ENCODE peak calls at places on chromosomes 1 and 21, in six cellular contexts. Q, Z, G, O, T and D are unnamed samples.
A peak's percentile ranks its signal among the peaks of the same experiment; 100 is the strongest.

GRCh38 chr1:22111620-22112019 is 31.3 kb downstream of the WNT4 start:
- DNase-seq in T (peak; percentile 26), Z (no peak), G (peak; percentile 66), Q (no peak), O (no peak), D (no peak)

GRCh38 chr1:184025242-184025675 is 12.3 kb downstream of the COLGALT2 start:
- DNase-seq in G (peak; percentile 34), Q (no peak), O (no peak), T (no peak), Z (no peak), D (no peak)

GRCh38 chr1:3774503-3775247 is 2.1 kb downstream of the SMIM1 start:
- DNase-seq in O (no peak), G (no peak), Z (peak; percentile 64), Q (no peak), T (no peak), D (no peak)

GRCh38 chr1:108704501-108704900 is 8.2 kb upstream of the FNDC7 start:
- DNase-seq in T (peak; percentile 66), O (no peak), G (no peak), Z (no peak), Q (no peak), D (no peak)

GRCh38 chr21:26112979-26113378 is 57.6 kb downstream of the APP start:
- DNase-seq in T (no peak), Q (no peak), Z (no peak), O (no peak), G (no peak), D (no peak)

GRCh38 chr1:108653431-108654105 is 7.3 kb downstream of the HENMT1 start:
- DNase-seq in Z (no peak), T (no peak), G (no peak), O (no peak), Q (no peak), D (no peak)

GRCh38 chr1:112937070-112937469 is 18.9 kb downstream of the SLC16A1 start:
- DNase-seq in T (no peak), G (no peak), Q (no peak), Z (no peak), O (no peak), D (no peak)

GRCh38 chr1:31577515-31578191 is 1.3 kb downstream of the TINAGL1 start:
- DNase-seq in Z (no peak), Q (no peak), O (no peak), G (no peak), T (peak; percentile 58), D (no peak)

DNA sequence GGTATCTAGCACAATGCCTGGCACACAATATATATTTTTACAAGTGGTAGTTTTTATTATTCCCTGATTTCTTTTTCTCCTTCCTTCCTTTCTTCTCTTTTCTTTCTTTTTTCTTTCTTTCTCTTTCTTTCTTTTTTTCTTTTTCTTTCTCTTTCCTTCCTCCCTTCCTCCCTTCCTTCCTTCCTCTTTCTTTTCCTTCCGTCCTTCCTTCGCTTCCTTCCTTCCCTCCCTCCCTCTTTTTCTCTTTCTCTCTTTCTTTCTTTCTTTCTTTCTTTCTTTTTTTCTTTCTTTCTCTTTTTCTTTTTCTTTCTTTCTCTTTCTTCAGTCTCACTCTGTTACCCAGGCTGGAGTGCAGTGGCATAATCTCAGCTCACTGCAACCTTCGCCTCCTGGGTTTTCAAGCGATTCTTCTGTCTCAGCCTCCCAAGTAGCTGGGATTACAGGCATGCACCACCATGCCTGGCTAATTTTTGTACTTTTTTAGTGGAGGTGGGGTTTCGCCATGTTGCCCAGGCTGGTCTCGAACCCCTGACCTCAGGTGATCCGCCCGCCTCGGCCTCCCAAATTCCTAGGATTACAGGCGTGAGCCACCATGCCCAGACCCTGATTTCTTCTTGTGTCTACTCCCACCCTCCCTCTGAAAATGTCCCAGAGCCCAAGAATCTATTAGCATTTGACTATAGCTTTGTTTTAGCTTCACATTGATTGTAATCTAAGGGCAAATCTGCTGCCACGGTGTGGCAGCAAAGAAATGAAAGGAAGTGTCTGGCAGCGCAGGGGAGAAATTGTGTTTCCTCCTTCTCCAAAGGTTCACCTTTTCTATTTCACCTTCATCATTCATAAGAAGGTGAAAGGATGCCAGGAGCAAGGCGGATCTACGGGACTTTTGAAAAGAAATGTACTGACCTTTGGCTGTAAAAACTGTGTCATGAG is 19.9 kb upstream of the ABCB10 start:
- DNase-seq in O (no peak), Q (no peak), T (no peak), G (no peak), Z (no peak), D (no peak)
- TF ChIP-seq CTCF in O (no peak), Q (no peak), T (no peak), G (no peak), Z (no peak), D (no peak)

GRCh38 chr1:8412183-8412831 is 94.4 kb downstream of the SLC45A1 start:
- DNase-seq in G (peak; percentile 53), T (peak; percentile 96), Z (no peak), O (no peak), Q (no peak), D (no peak)

GRCh38 chr1:8411803-8412182 is 93.9 kb downstream of the SLC45A1 start:
- DNase-seq in G (no peak), Q (no peak), O (no peak), T (peak; percentile 83), Z (no peak), D (no peak)

GRCh38 chr1:8409666-8410065 is 91.8 kb downstream of the SLC45A1 start:
- DNase-seq in Q (no peak), G (no peak), Z (no peak), T (no peak), O (no peak), D (no peak)

GRCh38 chr1:8409107-8409506 is 91.2 kb downstream of the SLC45A1 start:
- DNase-seq in G (no peak), T (peak; percentile 76), Q (no peak), O (no peak), Z (no peak), D (no peak)

GRCh38 chr1:8410791-8411190 is 92.9 kb downstream of the SLC45A1 start:
- DNase-seq in T (no peak), G (no peak), Z (no peak), O (no peak), Q (no peak), D (no peak)
- H3K27ac ChIP-seq in T (peak overlapping the region; percentile 91), G (peak overlapping the region; percentile 81), Z (no peak overlapping the region), O (peak overlapping the region; percentile 79), Q (no peak overlapping the region), D (no peak overlapping the region)

DNA sequence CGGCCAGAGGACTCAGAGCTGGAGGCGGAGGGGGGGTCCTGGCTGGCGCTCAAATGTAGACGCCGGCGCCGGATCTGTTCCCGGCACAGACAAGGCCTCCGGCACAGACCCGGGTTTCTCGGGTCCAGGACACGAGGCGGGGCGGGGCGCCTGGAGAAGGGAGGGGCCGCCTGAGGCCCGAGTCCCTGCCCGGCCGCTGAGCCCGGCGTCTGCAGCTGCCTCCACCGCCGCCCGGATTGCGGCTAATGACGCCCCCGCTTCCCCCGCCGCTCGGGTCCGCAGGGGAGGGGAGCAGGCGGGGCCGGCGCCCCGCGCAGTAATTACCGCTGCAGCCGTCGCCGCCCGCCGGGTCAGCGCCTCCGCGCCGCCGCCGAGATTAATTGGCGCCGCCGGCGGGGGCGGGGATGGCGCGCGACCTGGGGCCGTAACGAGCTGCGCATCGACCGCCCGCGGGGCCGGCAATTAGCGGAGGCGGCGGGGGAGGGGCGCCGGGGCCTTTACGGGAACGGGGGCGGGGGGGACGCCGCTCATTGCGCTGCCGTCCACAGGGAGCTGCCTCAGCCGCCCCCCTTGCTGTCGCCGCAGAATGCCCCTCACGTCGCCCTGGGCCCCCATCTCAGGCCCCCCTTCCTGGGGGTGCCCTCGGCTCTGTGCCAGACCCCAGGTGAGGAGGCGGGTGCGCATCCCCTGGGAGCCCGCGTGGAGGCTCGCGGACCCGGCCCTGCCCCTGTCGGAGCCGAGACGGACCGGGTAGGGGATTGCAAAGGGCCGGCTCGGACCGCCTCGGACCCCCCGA is 17.3 kb downstream of the NOC2L start:
- DNase-seq in G (peak; percentile 93), O (no peak), Z (peak; percentile 83), T (peak; percentile 16), Q (peak; percentile 76), D (no peak)
- TF ChIP-seq POLR2A in G (peak; percentile 30), O (no peak), Z (no peak), T (no peak), Q (no peak), D (no peak)

GRCh38 chr1:231092380-231092779 is 52.3 kb upstream of the FAM89A start:
- DNase-seq in Z (no peak), Q (no peak), T (no peak), G (no peak), O (no peak), D (no peak)

GRCh38 chr1:231091853-231092301 is 51.8 kb upstream of the FAM89A start:
- DNase-seq in G (no peak), T (peak; percentile 61), O (no peak), Q (peak; percentile 29), Z (no peak), D (peak; percentile 60)

GRCh38 chr1:231094421-231094820 is 54.4 kb upstream of the FAM89A start:
- DNase-seq in Q (no peak), O (no peak), Z (no peak), T (no peak), G (no peak), D (no peak)

GRCh38 chr1:231091415-231091814 is 51.4 kb upstream of the FAM89A start:
- DNase-seq in Q (no peak), T (no peak), Z (no peak), G (no peak), O (no peak), D (no peak)

DNA sequence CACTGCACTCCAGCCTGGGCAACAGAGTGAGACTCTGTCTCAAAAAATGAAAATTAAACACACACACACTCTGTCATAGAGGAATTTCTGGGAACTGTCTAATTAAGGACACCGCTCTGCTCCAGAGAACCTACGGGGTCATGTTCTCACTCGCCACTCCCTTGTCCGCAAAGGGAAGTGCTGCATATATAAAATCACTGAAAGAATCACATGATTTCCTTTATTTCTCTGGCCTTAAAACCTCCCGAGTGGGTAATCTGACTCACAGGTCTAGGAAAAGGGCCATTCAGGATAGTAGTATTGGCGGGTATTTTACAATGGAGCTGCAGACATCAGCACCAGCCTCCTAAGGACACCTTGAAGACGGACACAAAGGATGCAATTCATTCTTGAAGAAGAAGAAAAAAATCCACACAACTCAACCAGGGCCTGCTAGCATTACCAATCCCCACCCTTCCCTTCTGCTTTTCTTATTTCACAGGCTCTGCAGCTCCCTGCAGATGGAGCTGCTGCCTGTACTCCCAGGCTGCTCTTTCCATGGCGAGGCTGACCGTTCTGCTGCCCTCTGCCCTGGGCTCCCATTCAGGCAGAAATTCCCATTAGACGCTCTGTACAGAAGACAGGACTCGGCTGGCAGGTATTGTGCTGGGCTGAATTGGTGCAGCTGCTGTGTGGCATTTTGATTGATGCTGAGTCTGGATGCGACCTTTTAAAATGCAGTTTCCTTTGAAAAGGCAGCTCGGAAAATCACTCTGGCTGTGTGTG is 53.3 kb upstream of the FAM89A start:
- DNase-seq in Q (no peak), O (no peak), Z (no peak), G (no peak), T (peak; percentile 62), D (no peak)
- TF ChIP-seq CTCF in Q (no peak), O (no peak), Z (no peak), G (no peak), T (no peak), D (no peak)

DNA sequence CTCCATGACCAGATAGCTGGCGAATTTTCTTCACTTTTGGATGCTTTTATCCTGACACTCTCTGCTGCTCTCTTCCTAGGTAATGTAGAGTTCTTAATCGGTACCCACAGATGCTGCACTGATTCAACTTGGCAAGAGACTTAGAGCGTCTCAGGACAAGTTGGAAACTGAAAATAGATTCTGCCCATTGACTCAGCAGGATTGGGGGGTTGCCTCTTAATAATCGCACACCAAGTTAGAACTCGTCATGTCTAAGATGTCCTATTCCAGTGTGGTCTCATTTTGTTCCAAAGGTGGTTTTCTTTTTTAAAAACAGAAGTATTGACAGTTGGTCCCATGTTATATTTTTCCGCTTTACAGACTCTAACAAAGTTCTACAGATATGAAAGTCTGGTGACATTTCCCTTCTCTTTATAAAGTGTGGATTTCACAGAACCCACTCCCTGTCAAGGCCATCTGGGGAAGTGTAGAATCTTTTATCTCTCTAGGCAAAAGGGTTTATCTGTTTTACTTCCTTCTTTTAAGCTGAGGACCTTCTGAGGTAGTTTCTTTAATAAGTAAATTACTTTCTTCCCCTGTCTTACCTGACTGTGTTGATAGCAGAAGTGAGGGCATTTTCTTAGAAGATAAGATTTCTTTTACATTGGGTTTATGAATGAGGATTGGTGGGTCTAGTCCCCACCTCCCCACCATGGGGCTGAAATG is 12.1 kb upstream of the DIPK1A start:
- DNase-seq in O (no peak), G (no peak), Z (no peak), T (no peak), Q (no peak), D (no peak)
- H3K27ac ChIP-seq in O (no peak overlapping the region), G (no peak overlapping the region), Z (no peak overlapping the region), T (no peak overlapping the region), Q (no peak overlapping the region), D (peak overlapping the region; percentile 68)